ENCODE peak calls at places on chromosomes 5 and 9, in six cellular contexts. R is cardiac muscle cell, M is Caco-2, X is PC-9, D is sigmoid colon, N is aorta. P is an unnamed sample.
A peak's percentile ranks its signal among the peaks of the same experiment; 100 is the strongest.

GRCh38 chr5:32076699-32077695 is 97.1 kb downstream of the GOLPH3 start:
- DNase-seq in X (peak; percentile 47), N (no peak), D (no peak), M (no peak), R (peak; percentile 48), P (peak; percentile 56)

GRCh38 chr5:58891971-58892343 is 309.1 kb downstream of the RAB3C start:
- DNase-seq in N (no peak), X (no peak), M (no peak), R (no peak), D (no peak), P (no peak)

GRCh38 chr5:61933787-61934626 is 372.0 kb upstream of the KIF2A start:
- DNase-seq in M (peak; percentile 46), N (no peak), R (peak; percentile 63), X (peak; percentile 41), D (no peak), P (peak; percentile 64)

GRCh38 chr5:32092938-32093812 is 80.9 kb downstream of the GOLPH3 start:
- DNase-seq in D (peak; percentile 83), N (no peak), M (peak; percentile 73), X (peak; percentile 75), R (peak; percentile 89), P (peak; percentile 88)

GRCh38 chr9:89508951-89509607 is 11.2 kb upstream of the SEMA4D start:
- DNase-seq in M (no peak), D (no peak), N (no peak), X (no peak), R (no peak), P (no peak)

GRCh38 chr5:51072937-51073336 is 310.3 kb upstream of the ISL1 start:
- DNase-seq in N (no peak), M (no peak), D (no peak), R (no peak), X (no peak), P (no peak)

GRCh38 chr5:137622850-137623249 is 113.0 kb downstream of the KLHL3 start:
- DNase-seq in X (peak; percentile 64), D (peak; percentile 76), M (no peak), R (no peak), N (peak; percentile 92), P (no peak)

GRCh38 chr5:135100011-135100410 is 66.0 kb upstream of the PITX1 start:
- DNase-seq in R (no peak), N (no peak), M (no peak), D (no peak), X (no peak), P (no peak)

GRCh38 chr9:33988219-33988890 is 60.3 kb downstream of the UBAP2 start:
- DNase-seq in M (no peak), D (no peak), X (no peak), N (no peak), R (no peak), P (no peak)

GRCh38 chr9:124779368-124780059 is 2.6 kb downstream of the OLFML2A start:
- DNase-seq in D (peak; percentile 70), X (peak; percentile 77), N (peak; percentile 59), R (peak; percentile 18), M (no peak), P (peak; percentile 89)

GRCh38 chr9:75200892-75201470 is 112.7 kb downstream of the OSTF1 start:
- DNase-seq in M (no peak), X (peak; percentile 9), D (no peak), R (peak; percentile 58), N (no peak), P (peak; percentile 46)

GRCh38 chr9:11011696-11012095 is 398.9 kb upstream of the PTPRD start:
- DNase-seq in R (no peak), N (no peak), D (no peak), M (no peak), X (no peak), P (no peak)

GRCh38 chr9:134139081-134139480 is 3.2 kb downstream of the WDR5 start:
- DNase-seq in X (no peak), M (no peak), R (no peak), N (no peak), D (no peak), P (no peak)

GRCh38 chr9:80615964-80616363 is 1044.2 kb downstream of the TLE4 start:
- DNase-seq in R (no peak), D (no peak), X (no peak), N (no peak), M (no peak), P (no peak)

GRCh38 chr9:134179918-134180785 is 15.8 kb upstream of the RNU6ATAC start:
- DNase-seq in M (peak; percentile 32), D (peak; percentile 60), X (no peak), R (no peak), N (peak; percentile 67), P (peak; percentile 37)

GRCh38 chr5:128350705-128351104 is 187.3 kb downstream of the FBN2 start:
- DNase-seq in R (no peak), N (no peak), X (no peak), D (no peak), M (no peak), P (peak; percentile 4)
- H3K4me3 ChIP-seq in R (no peak overlapping the region), N (no peak overlapping the region), X (no peak overlapping the region), D (no peak overlapping the region), M (no peak overlapping the region), P (no peak overlapping the region)

DNA sequence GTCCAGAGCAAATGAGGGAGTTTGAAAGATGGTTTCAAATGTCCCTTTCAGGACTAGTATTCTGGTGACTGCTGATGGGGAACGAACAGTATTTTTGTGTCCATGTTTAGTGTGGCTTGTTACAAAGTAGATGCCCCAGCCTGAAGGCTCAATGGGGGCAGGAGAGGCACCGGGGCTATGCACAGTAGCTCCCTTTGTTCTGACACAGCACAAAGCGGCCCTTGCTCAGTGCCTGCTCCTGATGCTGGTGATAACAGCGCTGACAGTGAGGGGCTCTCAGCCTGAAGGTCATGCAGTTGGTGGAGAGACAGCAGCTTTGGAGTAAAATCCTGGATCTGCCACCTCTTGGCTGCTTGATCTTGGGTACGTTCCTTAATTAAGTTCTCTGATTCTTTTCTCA is 188.9 kb downstream of the SLIT3 start:
- DNase-seq in X (no peak), D (no peak), N (no peak), M (no peak), R (no peak), P (no peak)
- H3K27me3 ChIP-seq in X (peaks cover 38% of the 10 kb centered on the region), D (no peaks in the 10 kb centered on the region), N (no peaks in the 10 kb centered on the region), M (no peaks in the 10 kb centered on the region), R (no peaks in the 10 kb centered on the region), P (no peaks in the 10 kb centered on the region)

GRCh38 chr9:90799271-90799860 is 2.3 kb upstream of the SYK start:
- DNase-seq in M (no peak), X (no peak), N (no peak), D (no peak), R (no peak), P (no peak)

GRCh38 chr9:90803860-90804593 is 2.4 kb downstream of the SYK start:
- DNase-seq in D (no peak), R (no peak), X (no peak), M (no peak), N (no peak), P (no peak)

GRCh38 chr9:90801507-90802289 is at the start of gene SYK:
- DNase-seq in R (peak; percentile 34), D (peak; percentile 67), M (peak; percentile 45), X (peak; percentile 74), N (peak; percentile 82), P (peak; percentile 85)

GRCh38 chr9:90802534-90802933 is 915 bp downstream of the SYK start:
- DNase-seq in N (no peak), R (no peak), X (no peak), M (no peak), D (no peak), P (no peak)

DNA sequence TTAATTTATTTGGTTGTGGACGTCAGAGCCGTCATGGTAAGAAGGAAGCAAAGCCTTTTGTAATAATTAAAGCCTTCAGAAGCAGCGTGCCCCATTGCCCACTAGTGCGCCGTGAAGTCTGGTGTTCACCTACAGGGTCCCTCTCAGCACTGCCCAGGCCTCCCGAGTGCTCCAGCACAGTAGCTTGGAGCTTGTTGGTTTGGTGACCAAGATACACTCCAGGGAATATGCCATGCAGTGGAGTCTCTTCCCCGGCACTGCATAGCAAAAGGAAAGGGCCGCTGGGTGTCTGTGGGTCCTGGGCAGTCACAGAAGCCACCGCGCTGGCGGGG is 478 bp upstream of the SYK start:
- DNase-seq in N (no peak), R (no peak), D (no peak), X (no peak), M (no peak), P (no peak)
- H3K4me3 ChIP-seq in N (no peak overlapping the region), R (peak overlapping the region; percentile 31), D (peak overlapping the region; percentile 20), X (peak overlapping the region; percentile 91), M (peak overlapping the region; percentile 37), P (peak overlapping the region; percentile 57)

DNA sequence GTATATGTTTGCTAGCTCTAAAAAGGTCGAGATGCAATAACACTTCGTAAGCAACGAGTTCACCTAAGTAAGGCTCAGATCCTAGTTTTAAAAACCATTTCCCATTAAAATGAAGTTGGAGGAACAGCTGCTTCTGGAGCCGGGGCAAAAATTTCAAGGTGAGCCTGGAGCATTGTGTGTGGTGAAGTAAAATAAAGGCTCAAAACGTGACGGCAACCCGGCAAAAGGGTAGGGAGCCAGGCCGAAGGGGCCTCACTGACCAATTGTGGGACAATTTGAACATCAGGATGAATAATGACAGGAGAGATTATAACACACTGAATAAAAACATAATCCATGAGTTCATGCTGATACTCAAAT is 20.1 kb downstream of the BTNL9 start:
- DNase-seq in X (no peak), M (no peak), R (no peak), N (no peak), D (no peak), P (no peak)
- H3K27me3 ChIP-seq in X (peaks cover 81% of the 10 kb centered on the region), M (no peaks in the 10 kb centered on the region), R (peaks cover 50% of the 10 kb centered on the region), N (no peaks in the 10 kb centered on the region), D (peaks cover 90% of the 10 kb centered on the region), P (peaks cover 76% of the 10 kb centered on the region)

GRCh38 chr5:174583071-174583470 is 141.3 kb upstream of the MSX2 start:
- DNase-seq in D (no peak), N (no peak), X (no peak), M (no peak), R (no peak), P (no peak)

GRCh38 chr5:174585472-174585871 is 138.9 kb upstream of the MSX2 start:
- DNase-seq in D (no peak), R (no peak), N (no peak), M (no peak), X (no peak), P (no peak)

GRCh38 chr5:174576042-174576441 is 148.3 kb upstream of the MSX2 start:
- DNase-seq in N (no peak), R (no peak), X (no peak), M (no peak), D (no peak), P (no peak)

GRCh38 chr5:174581483-174581882 is 142.9 kb upstream of the MSX2 start:
- DNase-seq in M (peak; percentile 61), R (peak; percentile 81), X (no peak), D (no peak), N (no peak), P (peak; percentile 69)
- H3K4me3 ChIP-seq in M (no peak overlapping the region), R (no peak overlapping the region), X (no peak overlapping the region), D (no peak overlapping the region), N (no peak overlapping the region), P (no peak overlapping the region)

GRCh38 chr9:76905984-76906861 is at the start of gene PRUNE2:
- DNase-seq in R (peak; percentile 96), X (peak; percentile 14), M (peak; percentile 42), N (peak; percentile 94), D (peak; percentile 94), P (peak; percentile 96)
- H3K27me3 ChIP-seq in R (peaks cover 80% of the 10 kb centered on the region), X (peaks cover 52% of the 10 kb centered on the region), M (no peaks in the 10 kb centered on the region), N (no peaks in the 10 kb centered on the region), D (no peaks in the 10 kb centered on the region), P (peaks cover 28% of the 10 kb centered on the region)

DNA sequence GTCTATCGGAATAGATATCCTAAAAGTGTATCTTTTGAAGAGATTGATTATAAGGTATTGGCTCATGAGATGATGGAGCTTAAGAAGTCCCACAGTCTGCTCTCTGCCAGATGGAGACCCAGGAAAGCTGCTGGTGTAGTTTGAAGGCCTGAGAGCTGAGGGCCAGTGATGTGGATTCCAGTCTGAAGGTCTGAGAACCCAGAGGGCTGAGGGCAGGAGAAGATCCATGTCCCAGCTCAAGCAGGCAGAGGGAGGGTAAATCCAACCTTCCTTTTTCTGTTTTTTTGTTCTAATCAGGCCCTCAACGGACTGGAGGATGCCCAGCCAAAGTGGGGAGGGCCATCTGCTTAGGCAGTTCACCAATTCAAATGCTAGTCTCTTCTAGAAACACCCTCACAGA is 11.0 kb upstream of the ABL1 start:
- DNase-seq in R (no peak), M (no peak), D (no peak), N (no peak), X (no peak), P (no peak)
- H3K4me3 ChIP-seq in R (no peak overlapping the region), M (no peak overlapping the region), D (no peak overlapping the region), N (no peak overlapping the region), X (no peak overlapping the region), P (no peak overlapping the region)

P was measured in H7.